ENCODE peak calls at places on chromosomes 4 and X, in seven cellular contexts. O, A, Q, N, J, M and H are unnamed samples.

GRCh38 chrX:155216940-155217450 is 735 bp downstream of the VBP1 start:
- DNase-seq in J (peak), A (peak), M (no peak), N (no peak), O (no peak), Q (peak), H (no peak)

GRCh38 chr4:140839888-140840790 is 84.0 kb upstream of the TBC1D9 start:
- DNase-seq in J (no peak), A (no peak), M (peak), N (no peak), Q (no peak), O (no peak), H (no peak)

GRCh38 chr4:81470456-81471327 is 1.0 kb downstream of the RASGEF1B start:
- DNase-seq in A (no peak), Q (peak), M (no peak), O (peak), J (peak), N (peak), H (no peak)

GRCh38 chrX:44072631-44073030 is 99.4 kb upstream of the NDP start:
- DNase-seq in N (no peak), A (no peak), Q (peak), O (no peak), J (no peak), M (no peak), H (no peak)

GRCh38 chr4:176261018-176261417 is 8.0 kb downstream of the ASB5 start:
- DNase-seq in J (no peak), M (no peak), Q (no peak), A (no peak), N (no peak), O (no peak), H (no peak)

GRCh38 chrX:370244-370962 is 16.3 kb downstream of the PPP2R3B start:
- DNase-seq in A (no peak), M (no peak), O (no peak), N (no peak), Q (no peak), J (no peak), H (no peak)

GRCh38 chr4:80409798-80410197 is 74.3 kb downstream of the CFAP299 start:
- DNase-seq in N (no peak), J (no peak), A (no peak), M (no peak), Q (no peak), O (no peak), H (no peak)

GRCh38 chr4:72366601-72367000 is 202.4 kb downstream of the ADAMTS3 start:
- DNase-seq in O (no peak), Q (no peak), A (no peak), J (no peak), M (no peak), N (no peak), H (no peak)

GRCh38 chrX:77900688-77901087 is 1.4 kb downstream of the COX7B start:
- DNase-seq in A (no peak), N (no peak), O (no peak), J (no peak), Q (no peak), M (peak), H (peak)

GRCh38 chrX:16258936-16259335 is 91.7 kb downstream of the MAGEB17 start:
- DNase-seq in N (no peak), A (no peak), M (peak), O (no peak), J (no peak), Q (no peak), H (no peak)

GRCh38 chr4:12296366-12296765 is 867.7 kb upstream of the HS3ST1 start:
- DNase-seq in N (no peak), M (no peak), A (no peak), Q (no peak), O (no peak), J (no peak), H (no peak)

GRCh38 chr4:135065366-135065765 is 863.8 kb upstream of the PABPC4L start:
- DNase-seq in O (no peak), M (no peak), J (no peak), N (no peak), A (no peak), Q (no peak), H (no peak)

GRCh38 chrX:23959781-23960180 is 52.0 kb downstream of the CXorf58 start:
- DNase-seq in N (peak), M (no peak), J (no peak), A (no peak), O (no peak), Q (no peak), H (no peak)

GRCh38 chr4:42750091-42750490 is 93.2 kb upstream of the ATP8A1 start:
- DNase-seq in N (no peak), Q (peak), M (no peak), A (peak), O (no peak), J (peak), H (peak)

GRCh38 chr4:3807311-3807710 is 41.1 kb downstream of the ADRA2C start:
- DNase-seq in M (no peak), Q (no peak), N (no peak), O (no peak), A (no peak), J (no peak), H (no peak)

GRCh38 chr4:15754323-15754722 is 23.8 kb upstream of the CD38 start:
- DNase-seq in A (no peak), M (peak), O (no peak), Q (peak), N (peak), J (peak), H (no peak)

GRCh38 chr4:110216079-110216478 is 17.7 kb upstream of the ELOVL6 start:
- DNase-seq in J (no peak), Q (peak), N (no peak), O (no peak), A (no peak), M (no peak), H (no peak)

GRCh38 chr4:84451546-84451945 is 47.5 kb downstream of the NKX6-1 start:
- DNase-seq in O (no peak), J (no peak), Q (peak), M (peak), A (no peak), N (no peak), H (peak)

GRCh38 chr4:911871-912490 is 20.1 kb downstream of the GAK start:
- DNase-seq in N (no peak), O (peak), M (no peak), J (no peak), A (no peak), Q (no peak), H (no peak)

GRCh38 chr4:140654516-140654855 is 85.7 kb upstream of the UCP1 start:
- DNase-seq in M (no peak), O (no peak), Q (no peak), N (no peak), A (no peak), J (no peak), H (no peak)

GRCh38 chrX:69469975-69470374 is 34.2 kb upstream of the NALF2 start:
- DNase-seq in N (no peak), O (no peak), J (peak), A (no peak), Q (no peak), M (no peak), H (no peak)

GRCh38 chrX:119655125-119655524 is 37.8 kb downstream of the SEPTIN6 start:
- DNase-seq in A (peak), N (no peak), O (no peak), Q (peak), M (peak), J (no peak), H (peak)

GRCh38 chr4:76067652-76068286 is 6.7 kb upstream of the ART3 start:
- DNase-seq in N (peak), A (peak), M (peak), Q (peak), O (peak), J (peak), H (peak)

GRCh38 chr4:56048621-56049427 is 100.1 kb downstream of the CEP135 start:
- DNase-seq in Q (peak), J (peak), A (peak), N (no peak), O (peak), M (peak), H (peak)
- TF ChIP-seq CTCF in Q (peak), J (no peak), A (peak), N (no peak), O (no peak), M (peak), H (peak)

DNA sequence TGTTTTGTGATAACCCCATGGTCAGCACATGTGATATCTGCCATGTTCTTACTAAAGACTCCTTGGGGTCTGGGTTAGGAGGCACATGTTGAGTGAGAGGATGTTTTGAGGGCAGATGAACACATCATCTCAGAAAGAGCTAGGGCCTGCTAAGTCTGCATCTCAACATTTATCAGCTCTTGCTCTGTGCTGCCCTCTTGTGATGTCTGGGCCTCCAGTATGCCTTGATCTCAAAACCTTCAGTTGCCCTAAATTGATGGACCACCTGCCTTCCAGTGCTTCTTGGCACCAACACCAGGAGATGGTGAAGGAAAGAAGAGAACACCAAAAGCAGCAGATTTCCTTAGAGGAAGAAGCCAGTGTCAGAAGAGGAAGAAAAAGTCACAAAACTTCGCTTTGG is 22.5 kb downstream of the MID1 start:
- DNase-seq in M (peak), N (no peak), A (no peak), O (no peak), Q (peak), J (no peak), H (peak)
- TF ChIP-seq CTCF in M (peak), N (peak), A (peak), O (peak), Q (peak), J (peak), H (peak)

DNA sequence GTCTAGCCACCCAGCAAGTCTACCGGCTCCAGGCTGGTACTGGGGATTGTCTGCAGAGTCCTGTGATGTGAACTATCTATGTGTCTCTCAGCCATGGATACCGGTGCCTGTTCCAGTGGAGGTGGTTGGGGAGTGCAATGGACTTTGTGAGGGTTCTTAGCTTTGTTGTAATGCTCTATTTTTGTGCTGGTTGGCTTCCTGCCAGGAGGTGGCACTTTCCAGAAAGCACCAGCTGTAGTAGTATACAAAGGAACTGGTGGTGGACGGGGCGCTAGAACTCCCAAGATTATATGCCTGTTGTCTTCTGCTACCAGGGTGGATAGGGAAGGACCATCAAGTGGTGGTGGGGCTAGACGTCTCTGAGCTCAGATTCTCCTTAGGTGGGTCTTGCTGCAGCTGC is 306.4 kb upstream of the POF1B start:
- DNase-seq in A (no peak), Q (no peak), O (no peak), M (no peak), N (no peak), J (no peak), H (no peak)
- TF ChIP-seq CTCF in A (no peak), Q (no peak), O (no peak), M (no peak), N (no peak), J (no peak), H (no peak)

DNA sequence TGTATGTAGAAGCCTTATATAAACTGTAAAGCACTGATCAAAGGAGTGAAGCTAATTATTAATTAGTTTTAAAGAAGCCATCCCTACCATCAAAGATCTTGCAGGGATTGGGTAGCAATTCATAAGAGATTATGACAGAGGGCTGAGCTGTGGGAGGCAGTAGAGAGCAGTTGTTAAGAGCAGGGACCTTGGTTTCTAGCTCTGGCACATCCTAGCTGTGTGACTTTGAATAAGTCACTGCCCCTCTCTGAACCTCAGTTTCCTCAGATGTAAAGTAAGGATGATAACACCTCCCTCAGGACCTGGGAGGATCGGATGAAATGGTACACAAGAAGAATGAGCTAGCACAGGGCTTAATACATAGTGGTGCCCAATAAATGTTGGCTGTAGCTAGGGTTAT is 45.4 kb downstream of the APLN start:
- DNase-seq in O (no peak), N (peak), M (no peak), Q (no peak), J (no peak), A (no peak), H (no peak)
- TF ChIP-seq CTCF in O (no peak), N (peak), M (peak), Q (peak), J (peak), A (peak), H (no peak)

DNA sequence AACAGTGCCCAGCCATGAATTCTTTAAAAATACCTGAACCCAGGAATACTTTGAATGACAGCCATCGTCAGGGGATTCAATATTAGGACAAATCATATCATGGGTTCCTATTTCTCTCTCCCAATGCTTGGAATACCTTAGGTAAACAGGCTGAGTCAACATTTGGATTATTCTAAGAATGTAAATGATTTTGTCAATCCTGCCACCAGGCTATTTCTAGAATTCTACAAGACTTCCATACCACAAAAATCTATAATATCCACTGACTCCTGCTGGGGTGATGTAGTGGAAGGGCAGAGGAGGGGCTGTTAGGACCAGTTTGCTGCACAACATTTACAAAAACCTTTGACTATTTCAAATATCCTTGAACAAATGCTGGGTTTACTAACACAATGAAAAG is 65.2 kb downstream of the IGFBP7 start:
- DNase-seq in N (no peak), J (no peak), O (no peak), Q (peak), M (peak), A (no peak), H (no peak)
- TF ChIP-seq CTCF in N (no peak), J (no peak), O (no peak), Q (no peak), M (no peak), A (no peak), H (no peak)

GRCh38 chrX:135707880-135708279 is 5.6 kb upstream of the CT45A1 start:
- DNase-seq in A (peak), J (peak), Q (peak), O (peak), M (peak), N (peak), H (peak)
- TF ChIP-seq CTCF in A (peak), J (peak), Q (peak), O (no peak), M (peak), N (peak), H (peak)

GRCh38 chr4:94373752-94374151 is 31.1 kb upstream of the HPGDS start:
- DNase-seq in M (no peak), O (no peak), A (no peak), J (no peak), Q (no peak), N (no peak), H (no peak)

GRCh38 chr4:94372579-94372978 is 29.9 kb upstream of the HPGDS start:
- DNase-seq in J (no peak), Q (no peak), N (no peak), A (no peak), M (no peak), O (no peak), H (no peak)

GRCh38 chr4:94375364-94375763 is 32.7 kb upstream of the HPGDS start:
- DNase-seq in J (no peak), M (no peak), N (no peak), A (no peak), Q (no peak), O (no peak), H (no peak)
- TF ChIP-seq CTCF in J (no peak), M (no peak), N (no peak), A (no peak), Q (no peak), O (no peak), H (no peak)

GRCh38 chr4:40305329-40306193 is 29.6 kb upstream of the CHRNA9 start:
- DNase-seq in Q (no peak), A (no peak), M (no peak), N (peak), J (peak), O (peak), H (no peak)
- TF ChIP-seq CTCF in Q (no peak), A (no peak), M (no peak), N (no peak), J (peak), O (no peak), H (no peak)